ENCODE peak calls at places on chromosomes 12 and 14, in five cellular contexts. R, L, J, O and A are unnamed samples.

GRCh38 chr14:71695603-71696350 is 236.5 kb upstream of the RGS6 start:
- DNase-seq in R (no peak), L (no peak), J (no peak), O (no peak), A (peak; percentile 13)

GRCh38 chr14:95725685-95726336 is 11.9 kb upstream of the TCL1A start:
- DNase-seq in R (no peak), L (no peak), J (no peak), O (no peak), A (no peak)

GRCh38 chr14:52313903-52314481 is at the start of gene PTGER2:
- DNase-seq in R (peak; percentile 74), L (peak; percentile 98), J (peak; percentile 63), O (no peak), A (peak; percentile 94)

GRCh38 chr12:92987362-92987761 is 58.3 kb upstream of the EEA1 start:
- DNase-seq in R (peak; percentile 67), L (peak; percentile 84), J (peak; percentile 68), O (no peak), A (peak; percentile 82)

GRCh38 chr12:60264094-60264493 is 668.3 kb downstream of the SLC16A7 start:
- DNase-seq in R (no peak), L (no peak), J (no peak), O (no peak), A (no peak)

GRCh38 chr14:38693423-38693822 is 409.6 kb downstream of the SEC23A start:
- DNase-seq in R (no peak), L (no peak), J (no peak), O (no peak), A (no peak)

GRCh38 chr12:113949321-113950305 is 16.5 kb downstream of the RBM19 start:
- DNase-seq in R (no peak), L (no peak), J (no peak), O (no peak), A (no peak)

GRCh38 chr12:19129486-19130223 is at the start of gene PLEKHA5:
- DNase-seq in R (peak; percentile 45), L (peak; percentile 70), J (no peak), O (peak; percentile 52), A (peak; percentile 93)

GRCh38 chr14:37143500-37143874 is 28.9 kb downstream of the SLC25A21 start:
- DNase-seq in R (no peak), L (no peak), J (no peak), O (no peak), A (no peak)

GRCh38 chr12:26340649-26341048 is 145.3 kb downstream of the SSPN start:
- DNase-seq in R (no peak), L (no peak), J (no peak), O (no peak), A (no peak)

GRCh38 chr12:42961395-42961794 is 371.8 kb upstream of the PRICKLE1 start:
- DNase-seq in R (no peak), L (peak; percentile 89), J (peak; percentile 70), O (peak; percentile 29), A (peak; percentile 94)

GRCh38 chr12:22100952-22101748 is 55.1 kb downstream of the CMAS start:
- DNase-seq in R (peak; percentile 69), L (peak; percentile 75), J (peak; percentile 31), O (no peak), A (peak; percentile 74)

GRCh38 chr14:34199585-34199984 is 248.7 kb upstream of the EGLN3 start:
- DNase-seq in R (peak; percentile 37), L (peak; percentile 93), J (peak; percentile 79), O (no peak), A (peak; percentile 82)

GRCh38 chr12:31922341-31923062 is 36.7 kb upstream of the RESF1 start:
- DNase-seq in R (no peak), L (peak; percentile 49), J (no peak), O (no peak), A (peak; percentile 66)

GRCh38 chr12:93322784-93323183 is 54.9 kb upstream of the NUDT4 start:
- DNase-seq in R (no peak), L (peak; percentile 38), J (peak; percentile 39), O (no peak), A (peak; percentile 33)

GRCh38 chr12:114408881-114409795 is 3.2 kb upstream of the TBX5 start:
- DNase-seq in R (no peak), L (no peak), J (no peak), O (no peak), A (peak; percentile 21)

GRCh38 chr12:68406134-68406576 is 74.0 kb upstream of the MDM1 start:
- DNase-seq in R (peak; percentile 80), L (peak; percentile 91), J (peak; percentile 70), O (peak; percentile 87), A (peak; percentile 86)

GRCh38 chr12:24378548-24379011 is 429.1 kb upstream of the SOX5 start:
- DNase-seq in R (no peak), L (peak; percentile 71), J (no peak), O (no peak), A (no peak)

GRCh38 chr12:12564911-12565310 is 2.2 kb upstream of the DUSP16 start:
- DNase-seq in R (no peak), L (no peak), J (no peak), O (no peak), A (no peak)

GRCh38 chr12:107734139-107734538 is 26.8 kb downstream of the PRDM4 start:
- DNase-seq in R (no peak), L (no peak), J (no peak), O (no peak), A (no peak)

GRCh38 chr12:115859231-115859630 is 418.3 kb downstream of the MED13L start:
- DNase-seq in R (no peak), L (no peak), J (no peak), O (no peak), A (no peak)

GRCh38 chr14:89957791-89958190 is 2.1 kb downstream of the TDP1 start:
- DNase-seq in R (no peak), L (no peak), J (no peak), O (no peak), A (peak; percentile 11)